ENCODE peak calls at places on chromosomes 6 and 20, in six cellular contexts. One of them, this sample, is unnamed.

GRCh38 chr6:46011241-46012085 is 4.2 kb downstream of the CLIC5 start:
- DNase-seq in RWPE1: no peak
- DNase-seq in iris pigment epithelial cell: peak; percentile 36
- DNase-seq in NCI-H2029 treated with DMSO at 0.1 percent for 48 hours: no peak
- DNase-seq in Right ventricle myocardium superior: no peak
- DNase-seq in stimulated activated CD8-positive, alpha-beta memory T cell treated with anti-CD3 and anti-CD28 coated beads, Interleukin-15, amount 100 ng/mL, for 1 hour: peak; percentile 8
- DNase-seq in this sample: peak; percentile 8

GRCh38 chr6:127939442-127940066 is 38.7 kb upstream of the THEMIS start:
- DNase-seq in RWPE1: no peak
- DNase-seq in iris pigment epithelial cell: peak; percentile 21
- DNase-seq in NCI-H2029 treated with DMSO at 0.1 percent for 48 hours: no peak
- DNase-seq in Right ventricle myocardium superior: no peak
- DNase-seq in stimulated activated CD8-positive, alpha-beta memory T cell treated with anti-CD3 and anti-CD28 coated beads, Interleukin-15, amount 100 ng/mL, for 1 hour: no peak
- DNase-seq in this sample: peak; percentile 9

GRCh38 chr6:18203786-18204185 is 48.6 kb downstream of the KDM1B start:
- DNase-seq in RWPE1: no peak
- DNase-seq in iris pigment epithelial cell: peak; percentile 27
- DNase-seq in NCI-H2029 treated with DMSO at 0.1 percent for 48 hours: no peak
- DNase-seq in Right ventricle myocardium superior: no peak
- DNase-seq in stimulated activated CD8-positive, alpha-beta memory T cell treated with anti-CD3 and anti-CD28 coated beads, Interleukin-15, amount 100 ng/mL, for 1 hour: no peak
- DNase-seq in this sample: no peak

GRCh38 chr6:106885659-106886058 is 88.9 kb downstream of the CD24 start:
- DNase-seq in RWPE1: no peak
- DNase-seq in iris pigment epithelial cell: no peak
- DNase-seq in NCI-H2029 treated with DMSO at 0.1 percent for 48 hours: peak; percentile 31
- DNase-seq in Right ventricle myocardium superior: no peak
- DNase-seq in stimulated activated CD8-positive, alpha-beta memory T cell treated with anti-CD3 and anti-CD28 coated beads, Interleukin-15, amount 100 ng/mL, for 1 hour: no peak
- DNase-seq in this sample: no peak

GRCh38 chr20:35273449-35274171 is 4.3 kb downstream of the MMP24OS start:
- DNase-seq in RWPE1: no peak
- DNase-seq in iris pigment epithelial cell: peak; percentile 44
- DNase-seq in NCI-H2029 treated with DMSO at 0.1 percent for 48 hours: no peak
- DNase-seq in Right ventricle myocardium superior: peak; percentile 68
- DNase-seq in stimulated activated CD8-positive, alpha-beta memory T cell treated with anti-CD3 and anti-CD28 coated beads, Interleukin-15, amount 100 ng/mL, for 1 hour: no peak
- DNase-seq in this sample: no peak

GRCh38 chr6:33076406-33076934 is 680 bp downstream of the HLA-DPB1 start:
- DNase-seq in RWPE1: no peak
- DNase-seq in iris pigment epithelial cell: no peak
- DNase-seq in NCI-H2029 treated with DMSO at 0.1 percent for 48 hours: no peak
- DNase-seq in Right ventricle myocardium superior: no peak
- DNase-seq in stimulated activated CD8-positive, alpha-beta memory T cell treated with anti-CD3 and anti-CD28 coated beads, Interleukin-15, amount 100 ng/mL, for 1 hour: no peak
- DNase-seq in this sample: no peak

GRCh38 chr20:35000311-35000921 is 44.7 kb downstream of the MYH7B start:
- DNase-seq in RWPE1: no peak
- DNase-seq in iris pigment epithelial cell: no peak
- DNase-seq in NCI-H2029 treated with DMSO at 0.1 percent for 48 hours: no peak
- DNase-seq in Right ventricle myocardium superior: peak; percentile 40
- DNase-seq in stimulated activated CD8-positive, alpha-beta memory T cell treated with anti-CD3 and anti-CD28 coated beads, Interleukin-15, amount 100 ng/mL, for 1 hour: no peak
- DNase-seq in this sample: no peak

GRCh38 chr6:158718431-158719126 is 68.7 kb downstream of the SYTL3 start:
- DNase-seq in RWPE1: no peak
- DNase-seq in iris pigment epithelial cell: peak; percentile 42
- DNase-seq in NCI-H2029 treated with DMSO at 0.1 percent for 48 hours: no peak
- DNase-seq in Right ventricle myocardium superior: no peak
- DNase-seq in stimulated activated CD8-positive, alpha-beta memory T cell treated with anti-CD3 and anti-CD28 coated beads, Interleukin-15, amount 100 ng/mL, for 1 hour: no peak
- DNase-seq in this sample: peak; percentile 21

GRCh38 chr20:21808863-21809664 is 103.6 kb downstream of the PAX1 start:
- DNase-seq in RWPE1: peak; percentile 5
- DNase-seq in iris pigment epithelial cell: no peak
- DNase-seq in NCI-H2029 treated with DMSO at 0.1 percent for 48 hours: no peak
- DNase-seq in Right ventricle myocardium superior: peak; percentile 70
- DNase-seq in stimulated activated CD8-positive, alpha-beta memory T cell treated with anti-CD3 and anti-CD28 coated beads, Interleukin-15, amount 100 ng/mL, for 1 hour: peak; percentile 3
- DNase-seq in this sample: no peak

GRCh38 chr6:41976794-41977484 is 35.3 kb upstream of the CCND3 start:
- DNase-seq in RWPE1: peak; percentile 48
- DNase-seq in iris pigment epithelial cell: peak; percentile 94
- DNase-seq in NCI-H2029 treated with DMSO at 0.1 percent for 48 hours: no peak
- DNase-seq in Right ventricle myocardium superior: no peak
- DNase-seq in stimulated activated CD8-positive, alpha-beta memory T cell treated with anti-CD3 and anti-CD28 coated beads, Interleukin-15, amount 100 ng/mL, for 1 hour: no peak
- DNase-seq in this sample: peak; percentile 89

GRCh38 chr6:68087399-68088133 is 547.5 kb upstream of the ADGRB3 start:
- DNase-seq in RWPE1: no peak
- DNase-seq in iris pigment epithelial cell: peak; percentile 50
- DNase-seq in NCI-H2029 treated with DMSO at 0.1 percent for 48 hours: no peak
- DNase-seq in Right ventricle myocardium superior: no peak
- DNase-seq in stimulated activated CD8-positive, alpha-beta memory T cell treated with anti-CD3 and anti-CD28 coated beads, Interleukin-15, amount 100 ng/mL, for 1 hour: no peak
- DNase-seq in this sample: no peak

GRCh38 chr20:49608752-49609670 is 41.1 kb upstream of the PTGIS start:
- DNase-seq in RWPE1: peak; percentile 84
- DNase-seq in iris pigment epithelial cell: no peak
- DNase-seq in NCI-H2029 treated with DMSO at 0.1 percent for 48 hours: peak; percentile 45
- DNase-seq in Right ventricle myocardium superior: peak; percentile 78
- DNase-seq in stimulated activated CD8-positive, alpha-beta memory T cell treated with anti-CD3 and anti-CD28 coated beads, Interleukin-15, amount 100 ng/mL, for 1 hour: peak; percentile 51
- DNase-seq in this sample: peak; percentile 43

GRCh38 chr20:24833592-24833991 is 115.5 kb upstream of the CST7 start:
- DNase-seq in RWPE1: no peak
- DNase-seq in iris pigment epithelial cell: no peak
- DNase-seq in NCI-H2029 treated with DMSO at 0.1 percent for 48 hours: no peak
- DNase-seq in Right ventricle myocardium superior: no peak
- DNase-seq in stimulated activated CD8-positive, alpha-beta memory T cell treated with anti-CD3 and anti-CD28 coated beads, Interleukin-15, amount 100 ng/mL, for 1 hour: no peak
- DNase-seq in this sample: no peak

GRCh38 chr6:102581378-102582124 is 1188.0 kb downstream of the GRIK2 start:
- DNase-seq in RWPE1: no peak
- DNase-seq in iris pigment epithelial cell: no peak
- DNase-seq in NCI-H2029 treated with DMSO at 0.1 percent for 48 hours: no peak
- DNase-seq in Right ventricle myocardium superior: peak; percentile 20
- DNase-seq in stimulated activated CD8-positive, alpha-beta memory T cell treated with anti-CD3 and anti-CD28 coated beads, Interleukin-15, amount 100 ng/mL, for 1 hour: no peak
- DNase-seq in this sample: no peak

GRCh38 chr6:140956567-140957306 is 1176.0 kb upstream of the GJE1 start:
- DNase-seq in RWPE1: no peak
- DNase-seq in iris pigment epithelial cell: peak; percentile 37
- DNase-seq in NCI-H2029 treated with DMSO at 0.1 percent for 48 hours: peak; percentile 8
- DNase-seq in Right ventricle myocardium superior: no peak
- DNase-seq in stimulated activated CD8-positive, alpha-beta memory T cell treated with anti-CD3 and anti-CD28 coated beads, Interleukin-15, amount 100 ng/mL, for 1 hour: no peak
- DNase-seq in this sample: peak; percentile 37

GRCh38 chr20:14951707-14952106 is 614.3 kb upstream of the FLRT3 start:
- DNase-seq in RWPE1: peak; percentile 56
- DNase-seq in iris pigment epithelial cell: peak; percentile 16
- DNase-seq in NCI-H2029 treated with DMSO at 0.1 percent for 48 hours: no peak
- DNase-seq in Right ventricle myocardium superior: no peak
- DNase-seq in stimulated activated CD8-positive, alpha-beta memory T cell treated with anti-CD3 and anti-CD28 coated beads, Interleukin-15, amount 100 ng/mL, for 1 hour: no peak
- DNase-seq in this sample: peak; percentile 33

GRCh38 chr6:26025047-26025893 is 62.0 kb upstream of the HFE start:
- DNase-seq in RWPE1: no peak
- DNase-seq in iris pigment epithelial cell: peak; percentile 90
- DNase-seq in NCI-H2029 treated with DMSO at 0.1 percent for 48 hours: no peak
- DNase-seq in Right ventricle myocardium superior: no peak
- DNase-seq in stimulated activated CD8-positive, alpha-beta memory T cell treated with anti-CD3 and anti-CD28 coated beads, Interleukin-15, amount 100 ng/mL, for 1 hour: no peak
- DNase-seq in this sample: peak; percentile 76

GRCh38 chr6:25942561-25943147 is 12.2 kb upstream of the SLC17A2 start:
- DNase-seq in RWPE1: peak; percentile 32
- DNase-seq in iris pigment epithelial cell: peak; percentile 61
- DNase-seq in NCI-H2029 treated with DMSO at 0.1 percent for 48 hours: peak; percentile 8
- DNase-seq in Right ventricle myocardium superior: no peak
- DNase-seq in stimulated activated CD8-positive, alpha-beta memory T cell treated with anti-CD3 and anti-CD28 coated beads, Interleukin-15, amount 100 ng/mL, for 1 hour: no peak
- DNase-seq in this sample: peak; percentile 40

GRCh38 chr6:31727034-31727716 is 1.9 kb downstream of the DDAH2 start:
- DNase-seq in RWPE1: no peak
- DNase-seq in iris pigment epithelial cell: no peak
- DNase-seq in NCI-H2029 treated with DMSO at 0.1 percent for 48 hours: no peak
- DNase-seq in Right ventricle myocardium superior: peak; percentile 58
- DNase-seq in stimulated activated CD8-positive, alpha-beta memory T cell treated with anti-CD3 and anti-CD28 coated beads, Interleukin-15, amount 100 ng/mL, for 1 hour: no peak
- DNase-seq in this sample: no peak

GRCh38 chr6:140744648-140745320 is 1370.3 kb upstream of the CITED2 start:
- DNase-seq in RWPE1: peak; percentile 10
- DNase-seq in iris pigment epithelial cell: peak; percentile 82
- DNase-seq in NCI-H2029 treated with DMSO at 0.1 percent for 48 hours: no peak
- DNase-seq in Right ventricle myocardium superior: no peak
- DNase-seq in stimulated activated CD8-positive, alpha-beta memory T cell treated with anti-CD3 and anti-CD28 coated beads, Interleukin-15, amount 100 ng/mL, for 1 hour: no peak
- DNase-seq in this sample: peak; percentile 70

GRCh38 chr6:20953019-20953418 is 418.8 kb downstream of the CDKAL1 start:
- DNase-seq in RWPE1: no peak
- DNase-seq in iris pigment epithelial cell: no peak
- DNase-seq in NCI-H2029 treated with DMSO at 0.1 percent for 48 hours: peak; percentile 49
- DNase-seq in Right ventricle myocardium superior: no peak
- DNase-seq in stimulated activated CD8-positive, alpha-beta memory T cell treated with anti-CD3 and anti-CD28 coated beads, Interleukin-15, amount 100 ng/mL, for 1 hour: no peak
- DNase-seq in this sample: no peak

GRCh38 chr6:33442283-33442682 is 12.1 kb upstream of the ZBTB9 start:
- DNase-seq in RWPE1: no peak
- DNase-seq in iris pigment epithelial cell: no peak
- DNase-seq in NCI-H2029 treated with DMSO at 0.1 percent for 48 hours: no peak
- DNase-seq in Right ventricle myocardium superior: no peak
- DNase-seq in stimulated activated CD8-positive, alpha-beta memory T cell treated with anti-CD3 and anti-CD28 coated beads, Interleukin-15, amount 100 ng/mL, for 1 hour: no peak
- DNase-seq in this sample: no peak

GRCh38 chr6:33995873-33996475 is 149.9 kb downstream of the GRM4 start:
- DNase-seq in RWPE1: no peak
- DNase-seq in iris pigment epithelial cell: no peak
- DNase-seq in NCI-H2029 treated with DMSO at 0.1 percent for 48 hours: no peak
- DNase-seq in Right ventricle myocardium superior: no peak
- DNase-seq in stimulated activated CD8-positive, alpha-beta memory T cell treated with anti-CD3 and anti-CD28 coated beads, Interleukin-15, amount 100 ng/mL, for 1 hour: no peak
- DNase-seq in this sample: no peak

GRCh38 chr6:85865665-85866372 is 223.1 kb upstream of the SYNCRIP start:
- DNase-seq in RWPE1: peak; percentile 26
- DNase-seq in iris pigment epithelial cell: peak; percentile 69
- DNase-seq in NCI-H2029 treated with DMSO at 0.1 percent for 48 hours: peak; percentile 5
- DNase-seq in Right ventricle myocardium superior: no peak
- DNase-seq in stimulated activated CD8-positive, alpha-beta memory T cell treated with anti-CD3 and anti-CD28 coated beads, Interleukin-15, amount 100 ng/mL, for 1 hour: no peak
- DNase-seq in this sample: peak; percentile 74

GRCh38 chr6:163962627-163963117 is 548.2 kb downstream of the QKI start:
- DNase-seq in RWPE1: no peak
- DNase-seq in iris pigment epithelial cell: no peak
- DNase-seq in NCI-H2029 treated with DMSO at 0.1 percent for 48 hours: no peak
- DNase-seq in Right ventricle myocardium superior: peak; percentile 80
- DNase-seq in stimulated activated CD8-positive, alpha-beta memory T cell treated with anti-CD3 and anti-CD28 coated beads, Interleukin-15, amount 100 ng/mL, for 1 hour: no peak
- DNase-seq in this sample: no peak

GRCh38 chr6:116779569-116780164 is 14.1 kb upstream of the FAM162B start:
- DNase-seq in RWPE1: peak; percentile 8
- DNase-seq in iris pigment epithelial cell: peak; percentile 29
- DNase-seq in NCI-H2029 treated with DMSO at 0.1 percent for 48 hours: peak; percentile 99
- DNase-seq in Right ventricle myocardium superior: no peak
- DNase-seq in stimulated activated CD8-positive, alpha-beta memory T cell treated with anti-CD3 and anti-CD28 coated beads, Interleukin-15, amount 100 ng/mL, for 1 hour: no peak
- DNase-seq in this sample: peak; percentile 37

GRCh38 chr6:126112171-126112632 is 125.9 kb downstream of the TRMT11 start:
- DNase-seq in RWPE1: no peak
- DNase-seq in iris pigment epithelial cell: peak; percentile 36
- DNase-seq in NCI-H2029 treated with DMSO at 0.1 percent for 48 hours: no peak
- DNase-seq in Right ventricle myocardium superior: no peak
- DNase-seq in stimulated activated CD8-positive, alpha-beta memory T cell treated with anti-CD3 and anti-CD28 coated beads, Interleukin-15, amount 100 ng/mL, for 1 hour: no peak
- DNase-seq in this sample: peak; percentile 10

GRCh38 chr6:73566954-73567591 is 46.2 kb upstream of the EEF1A1 start:
- DNase-seq in RWPE1: no peak
- DNase-seq in iris pigment epithelial cell: peak; percentile 83
- DNase-seq in NCI-H2029 treated with DMSO at 0.1 percent for 48 hours: no peak
- DNase-seq in Right ventricle myocardium superior: peak; percentile 68
- DNase-seq in stimulated activated CD8-positive, alpha-beta memory T cell treated with anti-CD3 and anti-CD28 coated beads, Interleukin-15, amount 100 ng/mL, for 1 hour: no peak
- DNase-seq in this sample: peak; percentile 72

GRCh38 chr6:76592561-76592960 is 520.1 kb upstream of the IMPG1 start:
- DNase-seq in RWPE1: no peak
- DNase-seq in iris pigment epithelial cell: no peak
- DNase-seq in NCI-H2029 treated with DMSO at 0.1 percent for 48 hours: no peak
- DNase-seq in Right ventricle myocardium superior: no peak
- DNase-seq in stimulated activated CD8-positive, alpha-beta memory T cell treated with anti-CD3 and anti-CD28 coated beads, Interleukin-15, amount 100 ng/mL, for 1 hour: no peak
- DNase-seq in this sample: no peak

GRCh38 chr6:161498881-161499280 is 225.0 kb upstream of the AGPAT4 start:
- DNase-seq in RWPE1: no peak
- DNase-seq in iris pigment epithelial cell: no peak
- DNase-seq in NCI-H2029 treated with DMSO at 0.1 percent for 48 hours: no peak
- DNase-seq in Right ventricle myocardium superior: no peak
- DNase-seq in stimulated activated CD8-positive, alpha-beta memory T cell treated with anti-CD3 and anti-CD28 coated beads, Interleukin-15, amount 100 ng/mL, for 1 hour: no peak
- DNase-seq in this sample: no peak

GRCh38 chr6:92922216-92922806 is 497.0 kb downstream of the EPHA7 start:
- DNase-seq in RWPE1: no peak
- DNase-seq in iris pigment epithelial cell: no peak
- DNase-seq in NCI-H2029 treated with DMSO at 0.1 percent for 48 hours: no peak
- DNase-seq in Right ventricle myocardium superior: no peak
- DNase-seq in stimulated activated CD8-positive, alpha-beta memory T cell treated with anti-CD3 and anti-CD28 coated beads, Interleukin-15, amount 100 ng/mL, for 1 hour: no peak
- DNase-seq in this sample: no peak

GRCh38 chr6:97059473-97059872 is 134.9 kb downstream of the KLHL32 start:
- DNase-seq in RWPE1: peak; percentile 34
- DNase-seq in iris pigment epithelial cell: peak; percentile 43
- DNase-seq in NCI-H2029 treated with DMSO at 0.1 percent for 48 hours: peak; percentile 23
- DNase-seq in Right ventricle myocardium superior: no peak
- DNase-seq in stimulated activated CD8-positive, alpha-beta memory T cell treated with anti-CD3 and anti-CD28 coated beads, Interleukin-15, amount 100 ng/mL, for 1 hour: no peak
- DNase-seq in this sample: peak; percentile 33

GRCh38 chr20:60034231-60035110 is 76.2 kb downstream of the CDH26 start:
- DNase-seq in RWPE1: no peak
- DNase-seq in iris pigment epithelial cell: no peak
- DNase-seq in NCI-H2029 treated with DMSO at 0.1 percent for 48 hours: no peak
- DNase-seq in Right ventricle myocardium superior: peak; percentile 71
- DNase-seq in stimulated activated CD8-positive, alpha-beta memory T cell treated with anti-CD3 and anti-CD28 coated beads, Interleukin-15, amount 100 ng/mL, for 1 hour: no peak
- DNase-seq in this sample: no peak

GRCh38 chr20:52959125-52959524 is 13.0 kb upstream of the TSHZ2 start:
- DNase-seq in RWPE1: no peak
- DNase-seq in iris pigment epithelial cell: no peak
- DNase-seq in NCI-H2029 treated with DMSO at 0.1 percent for 48 hours: peak; percentile 97
- DNase-seq in Right ventricle myocardium superior: no peak
- DNase-seq in stimulated activated CD8-positive, alpha-beta memory T cell treated with anti-CD3 and anti-CD28 coated beads, Interleukin-15, amount 100 ng/mL, for 1 hour: no peak
- DNase-seq in this sample: no peak

GRCh38 chr6:143098054-143098673 is 37.5 kb downstream of the AIG1 start:
- DNase-seq in RWPE1: no peak
- DNase-seq in iris pigment epithelial cell: no peak
- DNase-seq in NCI-H2029 treated with DMSO at 0.1 percent for 48 hours: no peak
- DNase-seq in Right ventricle myocardium superior: no peak
- DNase-seq in stimulated activated CD8-positive, alpha-beta memory T cell treated with anti-CD3 and anti-CD28 coated beads, Interleukin-15, amount 100 ng/mL, for 1 hour: no peak
- DNase-seq in this sample: no peak

GRCh38 chr6:69146385-69146784 is 511.3 kb downstream of the ADGRB3 start:
- DNase-seq in RWPE1: no peak
- DNase-seq in iris pigment epithelial cell: no peak
- DNase-seq in NCI-H2029 treated with DMSO at 0.1 percent for 48 hours: no peak
- DNase-seq in Right ventricle myocardium superior: no peak
- DNase-seq in stimulated activated CD8-positive, alpha-beta memory T cell treated with anti-CD3 and anti-CD28 coated beads, Interleukin-15, amount 100 ng/mL, for 1 hour: no peak
- DNase-seq in this sample: no peak

GRCh38 chr6:87094576-87094975 is 330 bp downstream of the CGA start:
- DNase-seq in RWPE1: no peak
- DNase-seq in iris pigment epithelial cell: no peak
- DNase-seq in NCI-H2029 treated with DMSO at 0.1 percent for 48 hours: no peak
- DNase-seq in Right ventricle myocardium superior: no peak
- DNase-seq in stimulated activated CD8-positive, alpha-beta memory T cell treated with anti-CD3 and anti-CD28 coated beads, Interleukin-15, amount 100 ng/mL, for 1 hour: no peak
- DNase-seq in this sample: peak; percentile 45

GRCh38 chr6:27753668-27754407 is 158.4 kb downstream of the OR2B2 start:
- DNase-seq in RWPE1: peak; percentile 81
- DNase-seq in iris pigment epithelial cell: peak; percentile 86
- DNase-seq in NCI-H2029 treated with DMSO at 0.1 percent for 48 hours: peak; percentile 1
- DNase-seq in Right ventricle myocardium superior: peak; percentile 75
- DNase-seq in stimulated activated CD8-positive, alpha-beta memory T cell treated with anti-CD3 and anti-CD28 coated beads, Interleukin-15, amount 100 ng/mL, for 1 hour: no peak
- DNase-seq in this sample: peak; percentile 91

GRCh38 chr6:48973486-48973885 is 489.6 kb downstream of the MMUT start:
- DNase-seq in RWPE1: no peak
- DNase-seq in iris pigment epithelial cell: peak; percentile 49
- DNase-seq in NCI-H2029 treated with DMSO at 0.1 percent for 48 hours: no peak
- DNase-seq in Right ventricle myocardium superior: no peak
- DNase-seq in stimulated activated CD8-positive, alpha-beta memory T cell treated with anti-CD3 and anti-CD28 coated beads, Interleukin-15, amount 100 ng/mL, for 1 hour: no peak
- DNase-seq in this sample: no peak

This sample was measured in EL.